ENCODE peak calls at places on chromosomes 7 and 10, in six cellular contexts. K is IMR-90, S is SK-N-SH, O is HepG2, T is K562, L is A549. F is an unnamed sample.

GRCh38 chr7:150781016-150781415 is 19.1 kb downstream of the TMEM176B start:
- DNase-seq in K (peak), S (no peak), O (no peak), T (no peak), L (no peak), F (no peak)

GRCh38 chr7:50632561-50633413 is 67.6 kb upstream of the DDC start:
- DNase-seq in S (peak), L (peak), O (peak), T (peak), K (peak), F (no peak)

GRCh38 chr10:6593140-6593740 is 13.2 kb upstream of the PRKCQ start:
- DNase-seq in K (no peak), O (no peak), T (no peak), S (peak), L (no peak), F (no peak)

GRCh38 chr7:116438274-116438673 is 61.3 kb upstream of the CAV2 start:
- DNase-seq in O (peak), K (peak), T (peak), S (no peak), L (peak), F (no peak)

GRCh38 chr10:132889091-132889490 is 53.3 kb downstream of the CFAP46 start:
- DNase-seq in T (no peak), L (no peak), S (no peak), O (no peak), K (peak), F (no peak)

GRCh38 chr7:129556607-129557120 is 54.3 kb downstream of the SMKR1 start:
- DNase-seq in S (no peak), L (no peak), O (peak), K (no peak), T (no peak), F (no peak)

GRCh38 chr10:103540722-103541121 is 47.2 kb downstream of the NEURL1 start:
- DNase-seq in T (no peak), K (peak), L (no peak), S (peak), O (no peak), F (no peak)

GRCh38 chr7:43465581-43466554 is 117.0 kb upstream of the STK17A start:
- DNase-seq in T (no peak), L (no peak), K (peak), O (no peak), S (peak), F (no peak)

GRCh38 chr7:26513948-26514347 is 222.3 kb downstream of the SNX10 start:
- DNase-seq in T (peak), S (no peak), L (no peak), K (no peak), O (no peak), F (no peak)

DNA sequence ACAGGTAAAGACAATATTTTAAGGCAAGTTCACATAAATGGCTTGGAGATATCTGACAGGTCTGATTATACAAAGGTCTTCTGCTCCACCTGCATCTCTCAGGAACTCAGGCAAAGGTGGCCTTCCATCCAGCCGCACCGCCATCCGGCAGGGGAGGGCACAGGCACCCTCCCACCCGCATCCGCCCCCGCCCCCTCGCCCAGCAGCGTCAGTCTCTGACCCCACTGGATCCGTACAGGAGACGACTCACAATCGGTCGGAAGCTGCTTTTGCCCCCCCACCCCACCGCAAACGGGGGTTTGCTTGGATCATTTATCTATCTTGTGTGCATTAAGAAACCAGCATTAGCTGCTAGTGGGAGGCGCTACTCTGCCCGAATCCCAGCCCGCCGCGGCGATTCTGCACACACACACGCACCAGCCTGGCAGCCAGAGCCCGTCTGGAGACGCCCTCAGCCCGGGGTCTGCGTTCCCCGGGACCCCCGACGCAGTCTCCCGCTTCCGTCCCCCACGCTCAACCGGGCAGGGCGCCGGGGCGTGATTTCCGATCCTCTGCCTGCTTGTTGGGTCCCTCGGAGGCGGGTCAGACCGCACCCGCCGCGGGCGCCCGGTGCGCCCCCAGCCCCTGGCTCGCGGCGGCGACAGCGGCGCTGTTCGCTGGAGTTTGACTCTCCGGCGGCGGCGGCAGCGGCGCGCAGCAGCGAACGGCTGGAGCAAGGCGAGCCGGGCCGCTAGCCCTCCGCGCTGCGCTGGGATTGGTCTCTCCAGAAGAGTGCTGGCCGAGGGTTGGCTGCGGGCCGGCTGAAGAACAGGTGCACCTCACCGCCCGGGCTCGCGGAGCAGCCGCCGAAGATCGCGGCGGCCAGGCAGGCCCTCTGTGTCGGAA is 820 bp upstream of the NRG3 start:
- DNase-seq in K (no peak), S (peak), T (no peak), O (no peak), L (no peak), F (no peak)
- TF ChIP-seq SMC3 in K (no peak), S (no peak), T (no peak), O (no peak), L (no peak), F (no peak)

GRCh38 chr7:20796565-20796964 is 9.9 kb upstream of the SP8 start:
- DNase-seq in L (no peak), T (no peak), O (no peak), K (no peak), S (no peak), F (no peak)

GRCh38 chr7:20798694-20799121 is 12.0 kb upstream of the SP8 start:
- DNase-seq in K (no peak), T (no peak), S (no peak), O (no peak), L (no peak), F (no peak)

GRCh38 chr7:20797174-20798080 is 10.7 kb upstream of the SP8 start:
- DNase-seq in K (no peak), S (no peak), L (peak), T (peak), O (no peak), F (no peak)

GRCh38 chr7:20799566-20800377 is 13.1 kb upstream of the SP8 start:
- DNase-seq in S (no peak), O (no peak), T (no peak), L (no peak), K (no peak), F (no peak)

GRCh38 chr7:20798081-20798693 is 11.5 kb upstream of the SP8 start:
- DNase-seq in L (peak), S (peak), O (no peak), T (peak), K (no peak), F (no peak)
- TF ChIP-seq SMC3 in L (no peak), S (no peak), O (no peak), T (no peak), K (no peak), F (no peak)

GRCh38 chr10:129057856-129058663 is 409.0 kb upstream of the MGMT start:
- DNase-seq in K (no peak), O (no peak), S (no peak), L (no peak), T (no peak), F (peak)
- TF ChIP-seq SMC3 in K (no peak), O (no peak), S (no peak), L (no peak), T (no peak), F (no peak)

GRCh38 chr10:3402334-3402733 is 229.8 kb upstream of the PITRM1 start:
- DNase-seq in K (no peak), L (no peak), O (no peak), S (no peak), T (no peak), F (no peak)
- TF ChIP-seq SMC3 in K (no peak), L (no peak), O (no peak), S (no peak), T (no peak), F (no peak)

F was measured in GM12878.